ENCODE peak calls at places on chromosomes 16 and 17, in five cellular contexts. T is HTR-8/SVneo, H is erythroblast, U is occipital lobe, K is GM23248. M is an unnamed sample.

GRCh38 chr17:3879591-3880417 is 13.0 kb downstream of the CAMKK1 start:
- DNase-seq in T (no peak), H (no peak), U (no peak), K (no peak), M (no peak)

GRCh38 chr17:58083491-58084316 is 485 bp downstream of the DYNLL2 start:
- DNase-seq in K (peak; percentile 87), U (no peak), T (peak; percentile 45), H (peak; percentile 87), M (peak; percentile 72)

GRCh38 chr17:34566873-34567272 is 12.5 kb upstream of the TMEM132E start:
- DNase-seq in K (no peak), T (no peak), U (peak; percentile 43), H (no peak), M (no peak)

GRCh38 chr17:60087882-60088669 is 9.4 kb upstream of the HEATR6 start:
- DNase-seq in T (peak; percentile 77), K (peak; percentile 51), U (no peak), H (no peak), M (peak; percentile 71)

GRCh38 chr16:4945560-4946502 is 8.9 kb upstream of the PPL start:
- DNase-seq in K (peak; percentile 63), T (peak; percentile 79), H (no peak), U (no peak), M (peak; percentile 64)

GRCh38 chr17:11935734-11936406 is 61.4 kb downstream of the ZNF18 start:
- DNase-seq in K (peak; percentile 40), H (peak; percentile 71), U (peak; percentile 26), T (peak; percentile 23), M (peak; percentile 18)

GRCh38 chr17:65158081-65158480 is 20.9 kb downstream of the RGS9 start:
- DNase-seq in H (no peak), U (no peak), T (no peak), K (no peak), M (no peak)

GRCh38 chr17:30263552-30264333 is 28.0 kb downstream of the BLMH start:
- DNase-seq in K (peak; percentile 15), T (no peak), H (no peak), U (no peak), M (peak; percentile 40)

GRCh38 chr16:78748471-78748929 is 649.0 kb downstream of the WWOX start:
- DNase-seq in K (no peak), U (no peak), T (no peak), H (no peak), M (no peak)

GRCh38 chr17:1573932-1574696 is 11.5 kb upstream of the PITPNA start:
- DNase-seq in K (peak; percentile 83), H (peak; percentile 89), T (peak; percentile 85), U (peak; percentile 30), M (peak; percentile 90)

GRCh38 chr17:32303861-32304288 is 38.1 kb downstream of the C17orf75 start:
- DNase-seq in T (no peak), K (no peak), H (no peak), U (no peak), M (no peak)

GRCh38 chr17:77657821-77658220 is 300.7 kb upstream of the TNRC6C start:
- DNase-seq in K (no peak), U (no peak), H (no peak), T (no peak), M (no peak)

GRCh38 chr16:29862383-29862883 is 593 bp downstream of the CDIPT start:
- DNase-seq in K (peak; percentile 58), T (peak; percentile 33), H (no peak), U (no peak), M (no peak)

GRCh38 chr17:72590382-72590781 is 469.6 kb downstream of the SOX9 start:
- DNase-seq in H (no peak), T (no peak), K (peak; percentile 92), U (no peak), M (no peak)

GRCh38 chr16:27892879-27893278 is 170.6 kb downstream of the GSG1L start:
- DNase-seq in T (no peak), H (no peak), K (no peak), U (no peak), M (no peak)

M was measured in body of pancreas.